ENCODE peak calls at places on chromosomes 2 and 18, in four cellular contexts. X, H, R and Q are unnamed samples.

GRCh38 chr2:38266382-38267051 is 110.6 kb downstream of the ATL2 start:
- DNase-seq in R (no peak), X (no peak), H (no peak), Q (no peak)

GRCh38 chr2:148338544-148338943 is 306.0 kb upstream of the EPC2 start:
- DNase-seq in R (peak), H (no peak), X (peak), Q (no peak)

GRCh38 chr18:9437672-9438071 is 37.6 kb upstream of the RALBP1 start:
- DNase-seq in H (no peak), X (no peak), R (no peak), Q (no peak)

GRCh38 chr2:62188416-62188815 is 7.5 kb upstream of the B3GNT2 start:
- DNase-seq in H (no peak), X (no peak), R (no peak), Q (no peak)

GRCh38 chr2:96138146-96139145 is at the start of gene ASTL:
- DNase-seq in H (peak), R (peak), X (no peak), Q (no peak)

GRCh38 chr2:29166237-29166630 is 51.0 kb downstream of the CLIP4 start:
- DNase-seq in X (peak), R (no peak), H (no peak), Q (no peak)

GRCh38 chr2:92073036-92073814 is 2798.0 kb upstream of the TEKT4 start:
- DNase-seq in H (no peak), R (no peak), X (no peak), Q (no peak)

GRCh38 chr2:9653485-9654271 is 22.9 kb upstream of the YWHAQ start:
- DNase-seq in X (no peak), R (no peak), H (no peak), Q (no peak)

GRCh38 chr2:30690126-30690561 is 117.1 kb downstream of the CAPN13 start:
- DNase-seq in X (no peak), H (no peak), R (no peak), Q (no peak)

GRCh38 chr18:58299936-58300335 is 255.9 kb downstream of the NEDD4L start:
- DNase-seq in X (no peak), H (no peak), R (no peak), Q (no peak)

GRCh38 chr2:86313341-86313740 is 24.1 kb downstream of the REEP1 start:
- DNase-seq in H (no peak), X (no peak), R (no peak), Q (no peak)

GRCh38 chr2:216289470-216289869 is 82.8 kb downstream of the MARCHF4 start:
- DNase-seq in H (no peak), X (no peak), R (no peak), Q (no peak)

GRCh38 chr2:71156531-71156930 is 26.1 kb downstream of the MPHOSPH10 start:
- DNase-seq in H (no peak), X (no peak), R (no peak), Q (no peak)
- TF ChIP-seq CTCF in H (no peak), X (no peak), R (no peak), Q (no peak)

GRCh38 chr2:100730290-100730868 is 89.6 kb upstream of the NPAS2 start:
- DNase-seq in X (peak), R (peak), H (peak), Q (no peak)
- TF ChIP-seq CTCF in X (peak), R (peak), H (peak), Q (no peak)

GRCh38 chr18:21851327-21851961 is 110.9 kb downstream of the MIB1 start:
- DNase-seq in X (no peak), H (no peak), R (peak), Q (no peak)
- TF ChIP-seq CTCF in X (peak), H (no peak), R (peak), Q (no peak)

DNA sequence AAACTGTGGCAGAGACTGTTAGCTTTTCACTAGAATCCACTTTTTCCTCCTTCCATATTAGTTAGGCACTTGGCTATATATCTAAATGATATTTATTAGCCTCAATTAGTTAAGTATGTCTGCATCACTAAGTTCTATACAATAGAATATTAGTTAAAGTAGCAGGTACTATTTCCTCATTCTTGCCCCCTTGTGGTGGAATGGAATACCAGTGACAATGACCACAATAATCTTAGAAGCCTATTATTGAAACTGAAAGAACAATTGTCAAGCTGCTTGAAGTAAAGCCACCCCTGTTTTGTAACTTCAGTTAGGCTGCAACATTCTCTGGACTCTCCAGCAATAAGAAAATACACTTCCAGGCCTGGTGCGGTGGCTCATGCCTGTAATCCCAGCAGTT is 476.3 kb upstream of the VWC2L start:
- DNase-seq in R (peak), X (no peak), H (no peak), Q (no peak)
- TF ChIP-seq CTCF in R (peak), X (peak), H (peak), Q (peak)

DNA sequence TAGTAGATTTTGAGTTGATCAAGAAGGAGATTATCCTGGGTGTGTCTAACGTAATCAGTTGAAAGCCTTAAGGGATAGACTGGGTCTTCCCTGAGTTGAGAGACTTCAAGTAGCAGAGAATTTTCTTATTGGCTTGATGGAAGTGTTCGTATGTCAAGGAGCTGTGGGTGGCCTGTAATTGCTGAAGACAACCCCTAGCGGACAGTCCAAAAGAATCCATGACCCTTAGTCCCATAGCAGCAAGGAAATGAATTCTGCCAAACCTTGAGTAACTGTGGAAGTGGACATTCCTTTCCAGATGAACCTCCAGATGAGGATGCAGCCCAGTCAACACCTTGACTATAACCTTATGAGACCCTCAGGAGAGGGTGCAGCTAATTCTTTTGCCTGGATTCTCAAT is 786.3 kb downstream of the SOCS6 start:
- DNase-seq in X (no peak), R (no peak), H (no peak), Q (no peak)
- TF ChIP-seq CTCF in X (no peak), R (no peak), H (no peak), Q (no peak)

DNA sequence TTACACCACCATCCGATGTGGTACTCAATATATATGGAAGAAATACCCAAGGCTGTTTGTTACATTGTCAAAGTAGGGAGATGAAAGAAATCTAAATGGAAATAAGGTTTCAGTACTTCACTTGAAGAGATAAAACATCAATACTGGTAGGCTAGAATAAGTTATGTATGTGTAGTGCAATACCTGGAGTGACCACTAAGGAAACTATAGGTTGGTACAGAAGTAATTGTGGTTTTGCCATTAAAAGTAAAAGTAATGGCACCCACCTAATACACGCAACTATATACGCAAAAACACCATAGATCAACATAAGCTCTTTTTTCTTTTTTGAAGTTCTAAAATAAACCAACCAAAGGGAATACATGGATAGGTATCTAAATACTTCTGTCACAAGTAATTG is 143.2 kb upstream of the KYNU start:
- DNase-seq in X (no peak), R (no peak), H (no peak), Q (no peak)
- TF ChIP-seq CTCF in X (no peak), R (no peak), H (no peak), Q (no peak)

DNA sequence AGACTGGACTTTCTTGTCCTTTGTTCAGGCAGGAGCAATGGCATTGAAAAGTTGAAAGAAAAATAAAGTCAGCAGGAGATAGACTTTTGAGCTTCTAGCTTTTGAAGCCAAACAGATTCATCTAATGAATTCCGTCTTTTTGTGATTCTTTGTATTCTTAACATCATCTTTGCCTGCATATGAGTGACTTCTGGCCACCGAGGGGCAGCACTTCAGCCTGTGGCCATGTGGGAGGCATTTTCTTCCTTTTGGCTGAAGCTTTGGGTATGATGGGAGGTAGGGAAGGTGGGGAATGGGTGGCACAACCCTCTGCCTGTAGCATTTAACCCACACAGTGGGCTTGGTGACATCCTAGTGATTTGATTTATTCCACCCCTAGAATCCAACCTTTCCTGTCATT is 220.6 kb downstream of the SETBP1 start:
- DNase-seq in X (no peak), R (no peak), H (no peak), Q (no peak)
- TF ChIP-seq CTCF in X (peak), R (peak), H (no peak), Q (no peak)

GRCh38 chr18:68406761-68407160 is 308.1 kb downstream of the TMX3 start:
- DNase-seq in H (no peak), X (no peak), R (no peak), Q (no peak)
- TF ChIP-seq CTCF in H (no peak), X (no peak), R (no peak), Q (no peak)